ENCODE peak calls at places on chromosomes 13 and 19, in four cellular contexts. C is right lobe of liver, D is Right ventricle myocardium superior, T is GM23248. A is an unnamed sample.

GRCh38 chr19:29529646-29530548 is 4.1 kb downstream of the VSTM2B start:
- DNase-seq in C (no peak), D (peak), T (peak), A (peak)

GRCh38 chr13:30738946-30739528 is 3.7 kb downstream of the ALOX5AP start:
- DNase-seq in T (no peak), C (no peak), D (no peak), A (no peak)

GRCh38 chr13:69092615-69093322 is 1014.9 kb upstream of the ATXN8OS start:
- DNase-seq in D (no peak), T (no peak), C (no peak), A (no peak)

GRCh38 chr13:75818181-75819110 is 182.3 kb downstream of the LMO7 start:
- DNase-seq in C (no peak), D (no peak), T (no peak), A (no peak)

GRCh38 chr13:57633950-57634828 is 2.6 kb downstream of the PCDH17 start:
- DNase-seq in D (peak), C (no peak), T (no peak), A (peak)

GRCh38 chr13:113537909-113538688 is 46.5 kb upstream of the TFDP1 start:
- DNase-seq in C (no peak), T (no peak), D (no peak), A (no peak)

GRCh38 chr19:14149509-14149994 is 13.2 kb upstream of the ASF1B start:
- DNase-seq in T (peak), C (peak), D (peak), A (peak)

GRCh38 chr13:44969858-44970484 is 19.3 kb downstream of the NUFIP1 start:
- DNase-seq in D (no peak), T (peak), C (no peak), A (no peak)

GRCh38 chr19:11781295-11782057 is 14.7 kb downstream of the ZNF441 start:
- DNase-seq in C (no peak), T (peak), D (no peak), A (no peak)

GRCh38 chr19:18253716-18254115 is 20.5 kb downstream of the IQCN start:
- DNase-seq in C (no peak), D (no peak), T (peak), A (peak)

GRCh38 chr19:5292843-5293606 is 47.6 kb downstream of the PTPRS start:
- DNase-seq in T (peak), D (peak), C (no peak), A (peak)

GRCh38 chr13:94154362-94154761 is 325.1 kb downstream of the DCT start:
- DNase-seq in T (peak), D (peak), C (peak), A (peak)

GRCh38 chr19:23415561-23416191 is 20.4 kb upstream of the ZNF91 start:
- DNase-seq in T (peak), D (peak), C (no peak), A (peak)

GRCh38 chr19:38373907-38374331 is 452 bp upstream of the PSMD8 start:
- DNase-seq in C (no peak), D (no peak), T (no peak), A (no peak)

GRCh38 chr19:7833225-7834156 is 3.5 kb downstream of the EVI5L start:
- DNase-seq in C (peak), T (peak), D (peak), A (no peak)

GRCh38 chr19:3451451-3451866 is 28.9 kb downstream of the SMIM24 start:
- DNase-seq in T (peak), D (no peak), C (no peak), A (peak)

GRCh38 chr13:98581971-98582702 is 5.2 kb upstream of the STK24 start:
- DNase-seq in T (peak), D (no peak), C (no peak), A (peak)

GRCh38 chr19:18385675-18386542 is at the start of gene GDF15:
- DNase-seq in D (peak), C (peak), T (peak), A (peak)

GRCh38 chr19:6261883-6262282 is 17.9 kb downstream of the MLLT1 start:
- DNase-seq in T (no peak), D (no peak), C (no peak), A (peak)

GRCh38 chr19:52638601-52639000 is 446 bp upstream of the ZNF83 start:
- DNase-seq in D (peak), T (peak), C (no peak), A (peak)

GRCh38 chr13:109622006-109622405 is 164.4 kb downstream of the IRS2 start:
- DNase-seq in C (no peak), T (no peak), D (no peak), A (no peak)

GRCh38 chr13:24074687-24075086 is 85.8 kb upstream of the SPATA13 start:
- DNase-seq in C (peak), T (no peak), D (no peak), A (no peak)

GRCh38 chr13:109604894-109605293 is 181.5 kb downstream of the IRS2 start:
- DNase-seq in D (no peak), T (no peak), C (no peak), A (no peak)

GRCh38 chr19:39405930-39406655 is 554 bp upstream of the ZFP36 start:
- DNase-seq in C (no peak), D (peak), T (peak), A (no peak)

GRCh38 chr19:1073063-1073955 is 6.3 kb downstream of the ARHGAP45 start:
- DNase-seq in D (no peak), C (no peak), T (no peak), A (no peak)

GRCh38 chr19:47848871-47849473 is 10.1 kb upstream of the TPRX2 start:
- DNase-seq in C (no peak), T (peak), D (no peak), A (no peak)

GRCh38 chr19:55641376-55642152 is 762 bp downstream of the ZNF580 start:
- DNase-seq in C (no peak), T (peak), D (no peak), A (peak)

GRCh38 chr13:19587635-19588300 is 26.4 kb upstream of the TPTE2 start:
- DNase-seq in T (peak), D (no peak), C (no peak), A (peak)

GRCh38 chr13:52345048-52345447 is 60.9 kb downstream of the THSD1 start:
- DNase-seq in C (no peak), T (peak), D (no peak), A (peak)

GRCh38 chr13:90950134-90950533 is 397.4 kb upstream of the MIR17HG start:
- DNase-seq in D (no peak), C (no peak), T (no peak), A (no peak)

A was measured in osteoblast.